ENCODE peak calls at places on chromosomes 12 and 14, in six cellular contexts. One of them, this sample, is unnamed.

GRCh38 chr14:98957211-98958047 is 314.6 kb downstream of the BCL11B start:
- DNase-seq in NCI-H2081: no peak
- DNase-seq in NCI-H2029 treated with DMSO at 0.1 percent for 48 hours: no peak
- DNase-seq in T-helper 2 cell: no peak
- DNase-seq in activated naive CD8-positive, alpha-beta T cell treated with anti-CD3 and anti-CD28 coated beads, Interleukin-2, amount 50 U/mL, for 16 hours: no peak
- DNase-seq in foreskin fibroblast: peak
- DNase-seq in this sample: no peak

GRCh38 chr12:1972856-1973317 is 31.4 kb downstream of the DCP1B start:
- DNase-seq in T-helper 2 cell: no peak
- DNase-seq in activated naive CD8-positive, alpha-beta T cell treated with anti-CD3 and anti-CD28 coated beads, Interleukin-2, amount 50 U/mL, for 16 hours: no peak
- DNase-seq in NCI-H2081: no peak
- DNase-seq in NCI-H2029 treated with DMSO at 0.1 percent for 48 hours: no peak
- DNase-seq in foreskin fibroblast: peak
- DNase-seq in this sample: no peak

GRCh38 chr12:97148941-97149559 is 242.0 kb downstream of the NEDD1 start:
- DNase-seq in NCI-H2081: peak
- DNase-seq in activated naive CD8-positive, alpha-beta T cell treated with anti-CD3 and anti-CD28 coated beads, Interleukin-2, amount 50 U/mL, for 16 hours: no peak
- DNase-seq in T-helper 2 cell: peak
- DNase-seq in foreskin fibroblast: no peak
- DNase-seq in NCI-H2029 treated with DMSO at 0.1 percent for 48 hours: no peak
- DNase-seq in this sample: peak

GRCh38 chr12:9347328-9348127 is 139.3 kb upstream of the PZP start:
- DNase-seq in foreskin fibroblast: peak
- DNase-seq in NCI-H2081: no peak
- DNase-seq in activated naive CD8-positive, alpha-beta T cell treated with anti-CD3 and anti-CD28 coated beads, Interleukin-2, amount 50 U/mL, for 16 hours: no peak
- DNase-seq in NCI-H2029 treated with DMSO at 0.1 percent for 48 hours: no peak
- DNase-seq in T-helper 2 cell: no peak
- DNase-seq in this sample: no peak

GRCh38 chr14:94058128-94058673 is 22.8 kb downstream of the DDX24 start:
- DNase-seq in NCI-H2081: no peak
- DNase-seq in foreskin fibroblast: no peak
- DNase-seq in activated naive CD8-positive, alpha-beta T cell treated with anti-CD3 and anti-CD28 coated beads, Interleukin-2, amount 50 U/mL, for 16 hours: no peak
- DNase-seq in T-helper 2 cell: no peak
- DNase-seq in NCI-H2029 treated with DMSO at 0.1 percent for 48 hours: no peak
- DNase-seq in this sample: no peak

GRCh38 chr12:92506460-92506859 is 196.3 kb upstream of the PLEKHG7 start:
- DNase-seq in T-helper 2 cell: no peak
- DNase-seq in foreskin fibroblast: no peak
- DNase-seq in activated naive CD8-positive, alpha-beta T cell treated with anti-CD3 and anti-CD28 coated beads, Interleukin-2, amount 50 U/mL, for 16 hours: no peak
- DNase-seq in NCI-H2081: no peak
- DNase-seq in NCI-H2029 treated with DMSO at 0.1 percent for 48 hours: no peak
- DNase-seq in this sample: no peak

GRCh38 chr14:52900731-52901130 is 50.1 kb downstream of the FERMT2 start:
- DNase-seq in foreskin fibroblast: no peak
- DNase-seq in NCI-H2029 treated with DMSO at 0.1 percent for 48 hours: no peak
- DNase-seq in activated naive CD8-positive, alpha-beta T cell treated with anti-CD3 and anti-CD28 coated beads, Interleukin-2, amount 50 U/mL, for 16 hours: no peak
- DNase-seq in NCI-H2081: no peak
- DNase-seq in T-helper 2 cell: no peak
- DNase-seq in this sample: no peak

GRCh38 chr12:14010989-14011388 is 29.6 kb upstream of the GRIN2B start:
- DNase-seq in T-helper 2 cell: no peak
- DNase-seq in NCI-H2081: no peak
- DNase-seq in NCI-H2029 treated with DMSO at 0.1 percent for 48 hours: no peak
- DNase-seq in foreskin fibroblast: no peak
- DNase-seq in activated naive CD8-positive, alpha-beta T cell treated with anti-CD3 and anti-CD28 coated beads, Interleukin-2, amount 50 U/mL, for 16 hours: no peak
- DNase-seq in this sample: no peak

GRCh38 chr12:64892561-64892960 is 68.1 kb downstream of the TBC1D30 start:
- DNase-seq in T-helper 2 cell: no peak
- DNase-seq in NCI-H2029 treated with DMSO at 0.1 percent for 48 hours: no peak
- DNase-seq in foreskin fibroblast: no peak
- DNase-seq in NCI-H2081: no peak
- DNase-seq in activated naive CD8-positive, alpha-beta T cell treated with anti-CD3 and anti-CD28 coated beads, Interleukin-2, amount 50 U/mL, for 16 hours: no peak
- DNase-seq in this sample: no peak

GRCh38 chr12:89051065-89051677 is 301.1 kb downstream of the DUSP6 start:
- DNase-seq in activated naive CD8-positive, alpha-beta T cell treated with anti-CD3 and anti-CD28 coated beads, Interleukin-2, amount 50 U/mL, for 16 hours: no peak
- DNase-seq in NCI-H2081: peak
- DNase-seq in NCI-H2029 treated with DMSO at 0.1 percent for 48 hours: peak
- DNase-seq in foreskin fibroblast: peak
- DNase-seq in T-helper 2 cell: no peak
- DNase-seq in this sample: peak

GRCh38 chr12:109868182-109869051 is 11.9 kb downstream of the GLTP start:
- DNase-seq in foreskin fibroblast: peak
- DNase-seq in T-helper 2 cell: no peak
- DNase-seq in NCI-H2029 treated with DMSO at 0.1 percent for 48 hours: no peak
- DNase-seq in activated naive CD8-positive, alpha-beta T cell treated with anti-CD3 and anti-CD28 coated beads, Interleukin-2, amount 50 U/mL, for 16 hours: no peak
- DNase-seq in NCI-H2081: no peak
- DNase-seq in this sample: no peak

GRCh38 chr12:52698634-52699340 is 4.5 kb downstream of the KRT77 start:
- DNase-seq in activated naive CD8-positive, alpha-beta T cell treated with anti-CD3 and anti-CD28 coated beads, Interleukin-2, amount 50 U/mL, for 16 hours: no peak
- DNase-seq in foreskin fibroblast: no peak
- DNase-seq in NCI-H2029 treated with DMSO at 0.1 percent for 48 hours: no peak
- DNase-seq in T-helper 2 cell: no peak
- DNase-seq in NCI-H2081: no peak
- DNase-seq in this sample: no peak

GRCh38 chr12:90899456-90900182 is 55.4 kb downstream of the CCER1 start:
- DNase-seq in T-helper 2 cell: no peak
- DNase-seq in activated naive CD8-positive, alpha-beta T cell treated with anti-CD3 and anti-CD28 coated beads, Interleukin-2, amount 50 U/mL, for 16 hours: no peak
- DNase-seq in foreskin fibroblast: peak
- DNase-seq in NCI-H2029 treated with DMSO at 0.1 percent for 48 hours: no peak
- DNase-seq in NCI-H2081: no peak
- DNase-seq in this sample: no peak

GRCh38 chr14:61147369-61147897 is 133.7 kb downstream of the TMEM30B start:
- DNase-seq in NCI-H2081: no peak
- DNase-seq in T-helper 2 cell: no peak
- DNase-seq in activated naive CD8-positive, alpha-beta T cell treated with anti-CD3 and anti-CD28 coated beads, Interleukin-2, amount 50 U/mL, for 16 hours: no peak
- DNase-seq in NCI-H2029 treated with DMSO at 0.1 percent for 48 hours: no peak
- DNase-seq in foreskin fibroblast: peak
- DNase-seq in this sample: no peak

GRCh38 chr14:68962681-68963080 is 16.4 kb downstream of the ACTN1 start:
- DNase-seq in NCI-H2081: no peak
- DNase-seq in T-helper 2 cell: no peak
- DNase-seq in NCI-H2029 treated with DMSO at 0.1 percent for 48 hours: no peak
- DNase-seq in activated naive CD8-positive, alpha-beta T cell treated with anti-CD3 and anti-CD28 coated beads, Interleukin-2, amount 50 U/mL, for 16 hours: no peak
- DNase-seq in foreskin fibroblast: no peak
- DNase-seq in this sample: no peak

GRCh38 chr14:39988939-39989338 is 556.7 kb upstream of the FBXO33 start:
- DNase-seq in activated naive CD8-positive, alpha-beta T cell treated with anti-CD3 and anti-CD28 coated beads, Interleukin-2, amount 50 U/mL, for 16 hours: no peak
- DNase-seq in foreskin fibroblast: peak
- DNase-seq in NCI-H2081: peak
- DNase-seq in T-helper 2 cell: no peak
- DNase-seq in NCI-H2029 treated with DMSO at 0.1 percent for 48 hours: peak
- DNase-seq in this sample: peak

GRCh38 chr14:99744199-99744872 is 48.9 kb upstream of the EML1 start:
- DNase-seq in T-helper 2 cell: no peak
- DNase-seq in foreskin fibroblast: no peak
- DNase-seq in NCI-H2081: no peak
- DNase-seq in NCI-H2029 treated with DMSO at 0.1 percent for 48 hours: no peak
- DNase-seq in activated naive CD8-positive, alpha-beta T cell treated with anti-CD3 and anti-CD28 coated beads, Interleukin-2, amount 50 U/mL, for 16 hours: no peak
- DNase-seq in this sample: no peak

GRCh38 chr14:64762044-64763034 is 58.1 kb downstream of the PLEKHG3 start:
- DNase-seq in NCI-H2029 treated with DMSO at 0.1 percent for 48 hours: peak
- DNase-seq in NCI-H2081: peak
- DNase-seq in T-helper 2 cell: peak
- DNase-seq in activated naive CD8-positive, alpha-beta T cell treated with anti-CD3 and anti-CD28 coated beads, Interleukin-2, amount 50 U/mL, for 16 hours: no peak
- DNase-seq in foreskin fibroblast: peak
- DNase-seq in this sample: peak

GRCh38 chr12:126384029-126384564 is 1318.9 kb downstream of the AACS start:
- DNase-seq in T-helper 2 cell: no peak
- DNase-seq in NCI-H2081: peak
- DNase-seq in foreskin fibroblast: no peak
- DNase-seq in NCI-H2029 treated with DMSO at 0.1 percent for 48 hours: peak
- DNase-seq in activated naive CD8-positive, alpha-beta T cell treated with anti-CD3 and anti-CD28 coated beads, Interleukin-2, amount 50 U/mL, for 16 hours: no peak
- DNase-seq in this sample: no peak

This sample was measured in HTR-8/SVneo.